ENCODE peak calls at places on chromosomes 7 and 10, in eight cellular contexts. Y is GM04504; P is Calu3; I is posterior vena cava; G is body of pancreas; W is NCI-H2029 treated with DMSO at 0.1 percent for 48 hours; Q is iris pigment epithelial cell; F is effector memory CD4-positive, alpha-beta T cell. R is an unnamed sample.

GRCh38 chr10:50558368-50558767 is 65.4 kb downstream of the SGMS1 start:
- DNase-seq in Y (no peak), P (no peak), I (no peak), G (no peak), W (no peak), Q (no peak), F (no peak), R (no peak)

GRCh38 chr7:158818325-158819213 is 10.7 kb downstream of the ESYT2 start:
- DNase-seq in Y (peak), P (peak), I (peak), G (peak), W (no peak), Q (peak), F (peak), R (peak)

GRCh38 chr7:88597941-88598425 is 161.5 kb upstream of the ZNF804B start:
- DNase-seq in Y (no peak), P (no peak), I (no peak), G (no peak), W (no peak), Q (no peak), F (no peak), R (no peak)

GRCh38 chr7:142883571-142884284 is 1.8 kb downstream of the TRPV6 start:
- DNase-seq in Y (no peak), P (no peak), I (peak), G (no peak), W (no peak), Q (no peak), F (no peak), R (no peak)

GRCh38 chr10:70669732-70670317 is 2.5 kb upstream of the ADAMTS14 start:
- DNase-seq in Y (no peak), P (no peak), I (no peak), G (no peak), W (no peak), Q (no peak), F (no peak), R (no peak)

GRCh38 chr10:96442017-96442643 is 71.6 kb downstream of the TLL2 start:
- DNase-seq in Y (no peak), P (no peak), I (no peak), G (no peak), W (no peak), Q (no peak), F (no peak), R (no peak)

GRCh38 chr10:97411411-97411810 is 10.3 kb upstream of the RRP12 start:
- DNase-seq in Y (no peak), P (no peak), I (no peak), G (no peak), W (no peak), Q (peak), F (no peak), R (no peak)

GRCh38 chr7:128884561-128885369 is 22.1 kb downstream of the ATP6V1F start:
- DNase-seq in Y (no peak), P (no peak), I (peak), G (no peak), W (no peak), Q (no peak), F (no peak), R (no peak)

GRCh38 chr10:119306514-119306951 is 99.2 kb downstream of the GRK5 start:
- DNase-seq in Y (no peak), P (no peak), I (no peak), G (no peak), W (no peak), Q (peak), F (peak), R (peak)

GRCh38 chr7:13126347-13126746 is 438.9 kb downstream of the ARL4A start:
- DNase-seq in Y (no peak), P (no peak), I (peak), G (no peak), W (no peak), Q (no peak), F (no peak), R (no peak)

GRCh38 chr7:135076882-135077281 is 71.0 kb upstream of the TMEM140 start:
- DNase-seq in Y (no peak), P (no peak), I (no peak), G (no peak), W (no peak), Q (no peak), F (no peak), R (no peak)

GRCh38 chr10:44864042-44864436 is 47.1 kb upstream of the TMEM72 start:
- DNase-seq in Y (no peak), P (peak), I (no peak), G (peak), W (no peak), Q (no peak), F (no peak), R (peak)

GRCh38 chr10:100710151-100710871 is 35.1 kb upstream of the PAX2 start:
- DNase-seq in Y (no peak), P (no peak), I (no peak), G (peak), W (no peak), Q (no peak), F (no peak), R (no peak)

GRCh38 chr10:97407211-97407951 is 6.2 kb upstream of the RRP12 start:
- DNase-seq in Y (peak), P (peak), I (no peak), G (peak), W (peak), Q (peak), F (no peak), R (peak)

GRCh38 chr10:15472431-15473400 is 101.6 kb upstream of the FAM171A1 start:
- DNase-seq in Y (peak), P (no peak), I (no peak), G (no peak), W (no peak), Q (peak), F (no peak), R (no peak)

GRCh38 chr10:124650820-124651401 is 93.3 kb downstream of the FAM53B start:
- DNase-seq in Y (no peak), P (no peak), I (no peak), G (no peak), W (no peak), Q (peak), F (peak), R (no peak)

GRCh38 chr10:13158401-13158800 is 3.0 kb upstream of the MCM10 start:
- DNase-seq in Y (no peak), P (peak), I (no peak), G (peak), W (no peak), Q (no peak), F (no peak), R (no peak)

GRCh38 chr7:2956526-2957368 is 86.9 kb downstream of the CARD11 start:
- DNase-seq in Y (peak), P (peak), I (peak), G (no peak), W (no peak), Q (peak), F (no peak), R (peak)

GRCh38 chr10:71603190-71603589 is 116.4 kb downstream of the C10orf105 start:
- DNase-seq in Y (no peak), P (no peak), I (no peak), G (no peak), W (no peak), Q (no peak), F (no peak), R (no peak)

GRCh38 chr10:26488344-26488743 is 50.2 kb downstream of the APBB1IP start:
- DNase-seq in Y (no peak), P (peak), I (no peak), G (no peak), W (no peak), Q (no peak), F (no peak), R (peak)

GRCh38 chr10:129151281-129151680 is 315.8 kb upstream of the MGMT start:
- DNase-seq in Y (no peak), P (no peak), I (no peak), G (no peak), W (no peak), Q (no peak), F (no peak), R (no peak)

GRCh38 chr10:71344154-71344915 is 25.3 kb downstream of the SLC29A3 start:
- DNase-seq in Y (no peak), P (no peak), I (no peak), G (no peak), W (no peak), Q (no peak), F (no peak), R (no peak)

GRCh38 chr7:39310699-39311098 is 255.5 kb upstream of the YAE1 start:
- DNase-seq in Y (no peak), P (no peak), I (no peak), G (no peak), W (no peak), Q (no peak), F (no peak), R (no peak)

GRCh38 chr7:155456772-155457543 is 971 bp upstream of the EN2 start:
- DNase-seq in Y (peak), P (peak), I (peak), G (peak), W (peak), Q (peak), F (no peak), R (no peak)

GRCh38 chr10:28120043-28120749 is 121.3 kb upstream of the ODAD2 start:
- DNase-seq in Y (no peak), P (peak), I (no peak), G (no peak), W (no peak), Q (no peak), F (no peak), R (no peak)

GRCh38 chr10:49397036-49397999 is 1.4 kb upstream of the DRGX start:
- DNase-seq in Y (no peak), P (no peak), I (peak), G (no peak), W (no peak), Q (no peak), F (no peak), R (no peak)

GRCh38 chr10:56547163-56547562 is 186.1 kb upstream of the ZWINT start:
- DNase-seq in Y (no peak), P (no peak), I (no peak), G (peak), W (no peak), Q (no peak), F (no peak), R (no peak)